ENCODE peak calls at places on chromosomes 7 and 10, in six cellular contexts. One of them, this sample, is unnamed.

GRCh38 chr7:110521357-110521756 is 569.6 kb upstream of the LRRN3 start:
- DNase-seq in SK-N-SH: no peak
- DNase-seq in HCT116: no peak
- DNase-seq in GM12878: no peak
- DNase-seq in H1: no peak
- DNase-seq in HepG2: peak; percentile 50
- DNase-seq in this sample: no peak

GRCh38 chr7:30285531-30286284 is 1.3 kb downstream of the ZNRF2 start:
- DNase-seq in SK-N-SH: peak; percentile 73
- DNase-seq in HCT116: no peak
- DNase-seq in GM12878: no peak
- DNase-seq in H1: no peak
- DNase-seq in HepG2: peak; percentile 34
- DNase-seq in this sample: no peak

GRCh38 chr10:20369863-20370736 is 527.0 kb downstream of the NEBL start:
- DNase-seq in SK-N-SH: no peak
- DNase-seq in HCT116: no peak
- DNase-seq in GM12878: no peak
- DNase-seq in H1: peak; percentile 7
- DNase-seq in HepG2: no peak
- DNase-seq in this sample: no peak

GRCh38 chr10:97532935-97533671 is 34.4 kb downstream of the UBTD1 start:
- DNase-seq in SK-N-SH: peak; percentile 50
- DNase-seq in HCT116: no peak
- DNase-seq in GM12878: no peak
- DNase-seq in H1: no peak
- DNase-seq in HepG2: no peak
- DNase-seq in this sample: no peak

GRCh38 chr10:90179696-90180407 is 478.5 kb downstream of the KIF20B start:
- DNase-seq in SK-N-SH: no peak
- DNase-seq in HCT116: peak; percentile 43
- DNase-seq in GM12878: no peak
- DNase-seq in H1: no peak
- DNase-seq in HepG2: no peak
- DNase-seq in this sample: no peak

GRCh38 chr7:33039257-33039904 is 23.2 kb downstream of the NT5C3A start:
- DNase-seq in SK-N-SH: no peak
- DNase-seq in HCT116: no peak
- DNase-seq in GM12878: no peak
- DNase-seq in H1: no peak
- DNase-seq in HepG2: no peak
- DNase-seq in this sample: no peak

GRCh38 chr10:133087679-133088523 is at the start of gene ADGRA1:
- DNase-seq in SK-N-SH: peak; percentile 82
- DNase-seq in HCT116: no peak
- DNase-seq in GM12878: no peak
- DNase-seq in H1: no peak
- DNase-seq in HepG2: no peak
- DNase-seq in this sample: no peak

GRCh38 chr10:113585949-113586348 is 33.1 kb downstream of the HABP2 start:
- DNase-seq in SK-N-SH: no peak
- DNase-seq in HCT116: no peak
- DNase-seq in GM12878: no peak
- DNase-seq in H1: no peak
- DNase-seq in HepG2: peak; percentile 7
- DNase-seq in this sample: no peak

GRCh38 chr10:90695915-90696676 is 161.7 kb downstream of the HTR7 start:
- DNase-seq in SK-N-SH: no peak
- DNase-seq in HCT116: no peak
- DNase-seq in GM12878: no peak
- DNase-seq in H1: no peak
- DNase-seq in HepG2: no peak
- DNase-seq in this sample: no peak

GRCh38 chr10:128123853-128124252 is 2.4 kb downstream of the MKI67 start:
- DNase-seq in SK-N-SH: no peak
- DNase-seq in HCT116: no peak
- DNase-seq in GM12878: no peak
- DNase-seq in H1: no peak
- DNase-seq in HepG2: no peak
- DNase-seq in this sample: no peak

GRCh38 chr7:159012353-159013069 is 132.2 kb downstream of the VIPR2 start:
- DNase-seq in SK-N-SH: no peak
- DNase-seq in HCT116: no peak
- DNase-seq in GM12878: no peak
- DNase-seq in H1: no peak
- DNase-seq in HepG2: no peak
- DNase-seq in this sample: no peak

GRCh38 chr10:103746598-103746997 is 108.8 kb downstream of the SH3PXD2A start:
- DNase-seq in SK-N-SH: no peak
- DNase-seq in HCT116: no peak
- DNase-seq in GM12878: no peak
- DNase-seq in H1: no peak
- DNase-seq in HepG2: no peak
- DNase-seq in this sample: no peak

DNA sequence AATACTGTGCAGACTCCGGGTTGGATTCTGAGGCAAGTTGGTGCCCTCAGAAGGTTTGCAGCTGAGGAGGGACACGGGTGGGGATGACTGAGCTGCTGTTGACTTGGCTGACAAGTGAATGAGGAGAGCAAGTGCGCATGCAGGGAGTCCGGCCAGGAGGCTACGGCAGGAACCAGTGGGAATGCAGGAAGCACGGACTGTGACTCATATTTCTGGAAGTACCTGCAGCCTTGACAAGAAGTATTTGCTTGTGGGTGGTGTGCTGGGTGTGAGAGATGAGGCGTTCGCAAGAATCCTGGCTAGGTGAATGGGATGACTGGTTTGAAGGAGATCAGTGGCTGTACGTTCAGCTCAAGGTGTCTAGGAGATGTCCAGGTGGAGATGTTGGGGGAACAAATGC is 30.8 kb upstream of the FXYD4 start:
- DNase-seq in SK-N-SH: no peak
- DNase-seq in HCT116: peak; percentile 65
- DNase-seq in GM12878: no peak
- DNase-seq in H1: no peak
- DNase-seq in HepG2: no peak
- DNase-seq in this sample: peak; percentile 89
- TF ChIP-seq JUND in SK-N-SH: no peak
- TF ChIP-seq JUND in HCT116: peak; percentile 72
- TF ChIP-seq JUND in GM12878: no peak
- TF ChIP-seq JUND in H1: no peak
- TF ChIP-seq JUND in HepG2: no peak
- TF ChIP-seq JUND in this sample: no peak

GRCh38 chr7:152894295-152895170 is 135.0 kb downstream of the ACTR3B start:
- DNase-seq in SK-N-SH: peak; percentile 97
- DNase-seq in HCT116: no peak
- DNase-seq in GM12878: no peak
- DNase-seq in H1: no peak
- DNase-seq in HepG2: peak; percentile 21
- DNase-seq in this sample: peak; percentile 8
- TF ChIP-seq JUND in SK-N-SH: no peak
- TF ChIP-seq JUND in HCT116: no peak
- TF ChIP-seq JUND in GM12878: no peak
- TF ChIP-seq JUND in H1: no peak
- TF ChIP-seq JUND in HepG2: no peak
- TF ChIP-seq JUND in this sample: no peak

DNA sequence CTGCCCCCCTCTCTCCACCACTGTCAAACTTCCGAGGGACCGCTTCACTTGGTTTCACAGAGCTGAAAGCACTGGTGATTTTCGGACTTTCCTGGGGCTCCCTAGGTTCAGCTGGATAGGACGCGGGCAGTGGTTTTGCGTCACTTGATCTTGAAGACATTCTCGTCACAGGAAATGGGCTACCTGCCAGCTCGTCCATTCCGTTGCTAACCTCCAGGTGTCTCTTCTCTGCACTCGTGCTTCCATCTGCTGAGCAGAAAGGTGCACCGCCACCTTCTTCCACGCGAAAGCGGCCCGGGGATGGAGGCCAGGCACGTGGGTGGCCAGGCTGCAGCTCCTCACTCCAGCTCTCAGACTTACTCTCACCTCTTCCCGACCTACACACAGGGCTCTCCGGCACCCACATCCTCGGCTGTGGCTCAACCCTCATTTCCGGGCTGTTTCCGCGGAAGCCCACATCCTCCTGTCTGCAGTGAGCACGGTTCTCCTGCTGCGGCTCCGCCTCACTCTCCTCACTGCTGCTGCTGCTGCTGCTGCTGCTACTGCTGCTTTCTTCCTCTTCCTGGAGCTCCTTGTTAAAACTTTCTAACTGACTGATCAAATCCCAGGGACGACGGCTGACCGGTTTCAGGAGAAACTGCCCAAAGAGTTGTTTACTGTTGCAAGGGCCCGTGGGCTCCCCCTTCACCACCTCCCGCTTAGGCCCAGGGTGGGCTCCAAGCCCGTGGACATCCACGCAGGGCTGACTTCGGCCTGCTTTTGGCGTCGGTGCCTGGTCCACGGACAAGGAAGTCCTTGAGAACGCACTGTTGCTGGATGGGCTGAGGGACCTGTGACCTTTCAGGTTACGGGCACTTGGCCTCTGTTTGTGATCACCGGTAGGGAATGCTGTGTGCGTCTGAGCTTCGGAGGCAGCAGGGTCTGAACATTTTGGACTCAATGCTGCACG is 32.1 kb downstream of the JCAD start:
- DNase-seq in SK-N-SH: no peak
- DNase-seq in HCT116: peak; percentile 12
- DNase-seq in GM12878: peak; percentile 32
- DNase-seq in H1: peak; percentile 21
- DNase-seq in HepG2: no peak
- DNase-seq in this sample: peak; percentile 69
- TF ChIP-seq JUND in SK-N-SH: no peak
- TF ChIP-seq JUND in HCT116: no peak
- TF ChIP-seq JUND in GM12878: no peak
- TF ChIP-seq JUND in H1: no peak
- TF ChIP-seq JUND in HepG2: no peak
- TF ChIP-seq JUND in this sample: no peak

DNA sequence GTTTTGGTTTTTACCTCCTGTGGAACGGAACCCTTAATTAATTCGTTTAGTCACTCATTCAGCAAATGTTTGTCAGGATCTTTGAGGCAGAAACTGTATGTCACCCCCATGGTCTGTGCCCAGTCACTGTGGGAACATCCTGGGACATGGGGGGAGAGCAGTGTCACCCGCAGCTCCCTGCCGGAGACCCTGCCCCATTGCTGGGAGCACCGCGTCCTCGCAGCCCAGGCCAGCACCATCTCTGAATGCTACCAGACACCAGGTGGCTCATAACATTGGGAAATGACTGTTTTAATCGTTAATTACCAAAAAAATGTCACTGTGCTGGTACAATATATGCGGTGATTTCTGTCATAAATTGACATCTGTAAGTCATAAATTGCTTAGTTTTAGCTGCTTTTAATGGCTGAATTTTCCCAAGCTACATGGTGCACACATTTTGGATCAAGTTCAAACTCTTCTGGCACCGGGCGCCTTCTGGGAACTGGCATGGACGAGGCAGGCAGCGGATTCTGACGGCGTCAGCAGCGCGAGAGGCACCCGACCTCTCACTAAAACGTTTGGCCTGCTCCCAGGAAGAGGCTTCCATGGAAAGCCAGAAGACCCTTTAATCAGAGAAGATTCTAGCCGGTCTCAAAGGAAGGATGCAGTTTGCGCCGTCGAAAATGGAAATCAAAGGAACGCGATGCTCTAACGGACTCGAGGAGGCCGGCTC is 184.3 kb downstream of the ADARB2 start:
- DNase-seq in SK-N-SH: no peak
- DNase-seq in HCT116: no peak
- DNase-seq in GM12878: no peak
- DNase-seq in H1: no peak
- DNase-seq in HepG2: no peak
- DNase-seq in this sample: no peak
- TF ChIP-seq JUND in SK-N-SH: no peak
- TF ChIP-seq JUND in HCT116: no peak
- TF ChIP-seq JUND in GM12878: no peak
- TF ChIP-seq JUND in H1: no peak
- TF ChIP-seq JUND in HepG2: no peak
- TF ChIP-seq JUND in this sample: no peak

DNA sequence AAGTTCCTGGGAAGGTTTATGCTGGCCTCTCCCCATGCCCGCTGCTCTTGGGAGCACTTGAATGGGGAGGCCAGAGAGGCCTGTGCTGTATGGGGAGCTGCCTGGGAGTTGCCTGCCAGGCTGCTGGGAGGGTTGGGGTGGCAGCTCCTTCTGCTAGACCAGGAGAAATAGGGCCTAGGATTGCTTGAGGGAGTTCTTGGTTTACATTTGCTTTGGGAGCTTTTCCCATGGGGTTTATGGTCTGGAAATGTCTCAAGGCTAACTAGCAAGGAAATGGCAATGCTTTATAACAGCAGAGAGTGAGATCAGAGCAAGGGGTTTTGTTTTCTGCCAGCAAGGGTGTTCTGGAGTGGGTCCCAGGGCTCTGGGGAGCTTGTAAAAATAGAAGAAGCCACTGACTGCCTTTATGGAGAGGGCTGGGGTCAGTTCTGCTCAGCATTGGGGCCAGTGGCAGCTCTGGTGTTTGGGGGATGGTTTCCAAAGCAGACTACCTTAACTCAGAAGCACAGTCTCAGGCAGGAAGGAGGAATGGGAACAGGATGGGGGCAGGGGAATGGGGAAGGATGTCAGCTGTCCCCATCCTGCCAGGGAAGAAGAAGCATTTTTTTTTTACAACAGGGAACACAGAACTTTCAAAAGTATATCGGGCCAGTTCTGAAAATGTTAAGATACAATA is 28.6 kb downstream of the TSPAN15 start:
- DNase-seq in SK-N-SH: no peak
- DNase-seq in HCT116: no peak
- DNase-seq in GM12878: no peak
- DNase-seq in H1: no peak
- DNase-seq in HepG2: no peak
- DNase-seq in this sample: no peak
- TF ChIP-seq JUND in SK-N-SH: no peak
- TF ChIP-seq JUND in HCT116: no peak
- TF ChIP-seq JUND in GM12878: no peak
- TF ChIP-seq JUND in H1: no peak
- TF ChIP-seq JUND in HepG2: no peak
- TF ChIP-seq JUND in this sample: no peak

DNA sequence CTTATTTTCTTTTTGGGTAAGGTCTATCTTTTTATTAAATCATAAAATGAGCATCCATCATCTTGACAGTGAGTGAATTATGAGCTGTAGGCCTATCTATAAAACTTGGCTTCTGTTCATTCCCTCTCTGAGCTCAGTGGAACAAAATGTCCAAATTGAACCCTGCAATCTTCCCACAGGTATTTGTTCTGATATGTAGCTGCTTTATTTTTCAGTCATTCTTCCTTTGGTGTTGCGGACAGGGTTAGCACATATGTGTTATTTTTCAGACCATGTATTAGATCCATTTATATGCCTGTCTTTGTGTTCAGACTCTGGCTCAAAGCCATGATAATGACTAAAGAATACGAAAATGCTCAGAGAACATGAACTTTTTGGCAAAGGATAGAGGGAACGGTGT is 201.6 kb upstream of the KIAA1217 start:
- DNase-seq in SK-N-SH: no peak
- DNase-seq in HCT116: no peak
- DNase-seq in GM12878: no peak
- DNase-seq in H1: no peak
- DNase-seq in HepG2: no peak
- DNase-seq in this sample: no peak
- TF ChIP-seq JUND in SK-N-SH: no peak
- TF ChIP-seq JUND in HCT116: no peak
- TF ChIP-seq JUND in GM12878: no peak
- TF ChIP-seq JUND in H1: no peak
- TF ChIP-seq JUND in HepG2: no peak
- TF ChIP-seq JUND in this sample: no peak

GRCh38 chr7:66202380-66202779 is 2.8 kb upstream of the TPST1 start:
- DNase-seq in SK-N-SH: no peak
- DNase-seq in HCT116: no peak
- DNase-seq in GM12878: no peak
- DNase-seq in H1: no peak
- DNase-seq in HepG2: no peak
- DNase-seq in this sample: no peak
- TF ChIP-seq JUND in SK-N-SH: no peak
- TF ChIP-seq JUND in HCT116: no peak
- TF ChIP-seq JUND in GM12878: no peak
- TF ChIP-seq JUND in H1: no peak
- TF ChIP-seq JUND in HepG2: no peak
- TF ChIP-seq JUND in this sample: no peak